ENCODE peak calls at places on chromosomes 2 and 18, in six cellular contexts. I is activated CD4-positive, alpha-beta T cell treated with anti-CD3 and anti-CD28 coated beads for 48 hours; Q is T-helper 2 cell; U is breast epithelium; R is activated T-cell treated with anti-CD3 and anti-CD28 coated beads for 1 hour; K is HTR-8/SVneo. Z is an unnamed sample.
A peak's percentile ranks its signal among the peaks of the same experiment; 100 is the strongest.

GRCh38 chr2:104584393-104584792 is 269.5 kb upstream of the POU3F3 start:
- DNase-seq in K (no peak), Q (no peak), R (no peak), U (no peak), I (no peak), Z (no peak)

GRCh38 chr2:219469186-219469724 is 29.4 kb upstream of the GMPPA start:
- DNase-seq in R (no peak), U (no peak), Q (no peak), K (peak; percentile 82), I (no peak), Z (no peak)

GRCh38 chr2:191580581-191580980 is 97.4 kb upstream of the NABP1 start:
- DNase-seq in R (no peak), Q (no peak), K (no peak), U (no peak), I (no peak), Z (no peak)

GRCh38 chr2:124001681-124002080 is 23.4 kb upstream of the CNTNAP5 start:
- DNase-seq in Q (no peak), U (no peak), R (no peak), K (no peak), I (no peak), Z (no peak)

GRCh38 chr2:196480653-196481322 is 158.7 kb upstream of the CCDC150 start:
- DNase-seq in Q (no peak), R (no peak), I (no peak), K (no peak), U (no peak), Z (no peak)

GRCh38 chr18:5238371-5238758 is 41.3 kb upstream of the AKAIN1 start:
- DNase-seq in I (peak; percentile 55), K (no peak), Q (peak; percentile 63), R (peak; percentile 34), U (no peak), Z (peak; percentile 57)

GRCh38 chr2:220072669-220073235 is 445.3 kb downstream of the SLC4A3 start:
- DNase-seq in K (no peak), Q (no peak), R (no peak), U (no peak), I (no peak), Z (no peak)

GRCh38 chr2:16137080-16137755 is 196.9 kb downstream of the MYCN start:
- DNase-seq in Q (no peak), K (no peak), R (no peak), I (no peak), U (no peak), Z (no peak)

GRCh38 chr18:8381801-8382459 is 227.3 kb upstream of the RAB12 start:
- DNase-seq in U (no peak), I (no peak), R (no peak), K (no peak), Q (no peak), Z (no peak)

GRCh38 chr2:26606847-26607190 is 34.3 kb downstream of the CIB4 start:
- DNase-seq in U (peak; percentile 30), Q (no peak), K (no peak), I (no peak), R (no peak), Z (no peak)

GRCh38 chr18:32308493-32309120 is 118.8 kb downstream of the MEP1B start:
- DNase-seq in K (peak; percentile 5), U (no peak), R (no peak), I (no peak), Q (no peak), Z (no peak)

GRCh38 chr2:72325592-72326422 is 178.1 kb upstream of the CYP26B1 start:
- DNase-seq in Q (no peak), I (peak; percentile 28), U (no peak), K (peak; percentile 10), R (no peak), Z (no peak)

GRCh38 chr2:236102971-236103370 is 65.2 kb downstream of the GBX2 start:
- DNase-seq in K (no peak), U (no peak), R (no peak), I (no peak), Q (no peak), Z (no peak)

GRCh38 chr2:226354434-226354833 is 445.2 kb downstream of the IRS1 start:
- DNase-seq in Q (no peak), U (no peak), I (no peak), K (peak; percentile 8), R (no peak), Z (no peak)

GRCh38 chr18:36083729-36084128 is 16.4 kb upstream of the RPRD1A start:
- DNase-seq in K (no peak), U (no peak), Q (peak; percentile 35), R (no peak), I (no peak), Z (no peak)

GRCh38 chr18:35683021-35683420 is 101.5 kb downstream of the GALNT1 start:
- DNase-seq in K (no peak), U (no peak), I (no peak), Q (no peak), R (no peak), Z (no peak)

GRCh38 chr2:121969155-121969554 is 213.7 kb downstream of the TSN start:
- DNase-seq in I (no peak), Q (no peak), R (no peak), K (no peak), U (peak; percentile 27), Z (no peak)

GRCh38 chr2:85585781-85586105 is 1.5 kb downstream of the VAMP5 start:
- DNase-seq in I (no peak), K (peak; percentile 33), Q (no peak), R (no peak), U (no peak), Z (no peak)

GRCh38 chr18:35464731-35465728 is 32.7 kb downstream of the INO80C start:
- DNase-seq in I (no peak), K (no peak), U (no peak), Q (no peak), R (no peak), Z (no peak)

GRCh38 chr2:82591718-82592117 is 1867.4 kb downstream of the SUCLG1 start:
- DNase-seq in I (no peak), K (no peak), Q (no peak), R (no peak), U (no peak), Z (no peak)

GRCh38 chr18:58350526-58350925 is 278.4 kb downstream of the ALPK2 start:
- DNase-seq in K (no peak), U (no peak), R (no peak), I (no peak), Q (no peak), Z (no peak)

GRCh38 chr18:48590678-48591077 is 51.8 kb downstream of the CTIF start:
- DNase-seq in I (no peak), U (no peak), R (no peak), Q (no peak), K (no peak), Z (no peak)

GRCh38 chr2:216344958-216345315 is 27.3 kb downstream of the MARCHF4 start:
- DNase-seq in I (no peak), Q (no peak), K (no peak), R (no peak), U (no peak), Z (no peak)

GRCh38 chr2:134718956-134719814 is at the start of gene TMEM163:
- DNase-seq in U (no peak), I (peak; percentile 21), R (no peak), K (no peak), Q (peak; percentile 21), Z (no peak)

GRCh38 chr2:48902521-48902920 is 147.0 kb upstream of the LHCGR start:
- DNase-seq in U (no peak), I (no peak), R (no peak), Q (no peak), K (no peak), Z (no peak)

GRCh38 chr2:32558492-32558891 is 69.4 kb upstream of the TTC27 start:
- DNase-seq in R (no peak), K (no peak), I (no peak), Q (no peak), U (no peak), Z (no peak)

GRCh38 chr2:144524190-144524957 is 4.5 kb upstream of the ZEB2 start:
- DNase-seq in U (no peak), Q (no peak), K (no peak), I (peak; percentile 15), R (no peak), Z (peak; percentile 84)

GRCh38 chr2:175293776-175294175 is 112.3 kb upstream of the ATP5MC3 start:
- DNase-seq in Q (no peak), K (no peak), U (no peak), I (no peak), R (no peak), Z (no peak)

GRCh38 chr2:172251231-172251630 is 148.5 kb upstream of the DLX2 start:
- DNase-seq in U (no peak), I (no peak), Q (no peak), R (no peak), K (no peak), Z (no peak)

GRCh38 chr2:128069769-128070168 is 21.2 kb upstream of the UGGT1 start:
- DNase-seq in R (no peak), I (no peak), K (no peak), U (no peak), Q (no peak), Z (no peak)

GRCh38 chr18:12038082-12038660 is 55.5 kb upstream of the ANKRD62 start:
- DNase-seq in Q (peak; percentile 43), U (peak; percentile 50), R (no peak), K (no peak), I (peak; percentile 49), Z (peak; percentile 58)